ENCODE peak calls at places on chromosomes 13 and 19, in ten cellular contexts. K is PC-9; N is GM06990; L is stimulated activated CD4-positive, alpha-beta T cell treated with anti-CD3 and anti-CD28 coated beads, TNF-alpha, amount 100 ng/mL, for 48 hours; C is GDM1; P is activated T-helper 1 cell treated with anti-CD3 and anti-CD28 coated beads, Interleukin-12 subunit alpha, Interleukin-12 subunit beta, Interleukin-2, Interleukin-4 antibody, amounts not matched to agents 30 ng/mL and 10 ng/mL and 1 ng/mL, durations not matched to agents 14 hours and 24 hours and 36 hours; F is colonic mucosa; A is ascending aorta; H is heart right ventricle; G is NCI-H1930. E is an unnamed sample.

GRCh38 chr13:39892731-39893293 is 237.3 kb downstream of the COG6 start:
- DNase-seq in N (no peak), C (peak; percentile 60), K (no peak), H (peak; percentile 21), P (no peak), F (no peak), G (no peak), A (no peak), L (peak; percentile 1), E (no peak)

GRCh38 chr13:113192902-113193301 is 15.6 kb downstream of the PCID2 start:
- DNase-seq in C (no peak), G (no peak), A (no peak), K (no peak), P (no peak), N (no peak), H (no peak), L (no peak), F (no peak), E (no peak)

GRCh38 chr13:45807520-45808099 is 43.9 kb downstream of the SIAH3 start:
- DNase-seq in G (no peak), L (no peak), A (no peak), N (no peak), K (peak; percentile 56), P (no peak), H (no peak), F (no peak), C (peak; percentile 43), E (peak; percentile 42)

GRCh38 chr13:109900723-109901122 is 114.3 kb upstream of the IRS2 start:
- DNase-seq in N (no peak), C (no peak), H (no peak), K (no peak), P (no peak), G (no peak), A (no peak), F (no peak), L (no peak), E (no peak)

GRCh38 chr19:10533656-10534386 is 9.9 kb upstream of the ATG4D start:
- DNase-seq in P (no peak), G (no peak), H (no peak), A (no peak), L (no peak), N (no peak), F (no peak), K (peak; percentile 69), C (no peak), E (peak; percentile 99)

GRCh38 chr19:36574762-36575161 is 1.7 kb upstream of the ZNF529 start:
- DNase-seq in K (no peak), P (no peak), G (no peak), N (no peak), H (no peak), F (no peak), L (no peak), A (no peak), C (no peak), E (no peak)

GRCh38 chr13:112583592-112584277 is 4.2 kb downstream of the TUBGCP3 start:
- DNase-seq in N (peak; percentile 36), K (no peak), G (no peak), A (peak; percentile 30), P (no peak), F (peak; percentile 43), C (peak; percentile 94), L (no peak), H (no peak), E (no peak)

GRCh38 chr13:23618341-23618740 is 48.1 kb downstream of the TNFRSF19 start:
- DNase-seq in F (no peak), K (no peak), P (no peak), H (no peak), C (no peak), A (no peak), G (no peak), N (no peak), L (no peak), E (peak; percentile 87)

GRCh38 chr13:25249001-25249543 is 38.2 kb downstream of the MTMR6 start:
- DNase-seq in G (no peak), A (no peak), H (no peak), L (no peak), N (no peak), P (no peak), F (no peak), C (no peak), K (no peak), E (peak; percentile 21)

GRCh38 chr13:26525528-26525927 is 32.0 kb upstream of the WASF3 start:
- DNase-seq in K (no peak), L (no peak), H (no peak), F (no peak), C (no peak), P (no peak), G (no peak), A (no peak), N (no peak), E (no peak)

GRCh38 chr19:54337858-54338230 is 1.1 kb downstream of the LILRA4 start:
- DNase-seq in L (no peak), F (no peak), H (no peak), G (no peak), A (no peak), N (no peak), C (no peak), P (no peak), K (no peak), E (no peak)

GRCh38 chr13:66977156-66977555 is 253.0 kb downstream of the PCDH9 start:
- DNase-seq in H (no peak), L (no peak), G (no peak), K (no peak), N (no peak), A (no peak), F (no peak), P (no peak), C (no peak), E (no peak)

GRCh38 chr19:9945319-9945966 is 9.1 kb upstream of the OLFM2 start:
- DNase-seq in A (peak; percentile 75), F (peak; percentile 65), C (no peak), L (no peak), K (no peak), N (no peak), P (no peak), H (peak; percentile 86), G (no peak), E (peak; percentile 94)

GRCh38 chr13:72774019-72774418 is 7.7 kb downstream of the DIS3 start:
- DNase-seq in C (no peak), L (no peak), F (no peak), K (no peak), H (no peak), A (no peak), N (no peak), G (no peak), P (no peak), E (no peak)

GRCh38 chr13:47594833-47595232 is 406.2 kb downstream of the SUCLA2 start:
- DNase-seq in L (no peak), G (no peak), K (no peak), P (no peak), H (no peak), A (no peak), C (peak; percentile 13), N (no peak), F (no peak), E (no peak)

GRCh38 chr19:42175952-42176648 is 41.4 kb downstream of the DEDD2 start:
- DNase-seq in F (no peak), N (no peak), L (no peak), C (no peak), G (no peak), K (no peak), H (no peak), A (no peak), P (no peak), E (no peak)

GRCh38 chr13:113581871-113582270 is 2.7 kb upstream of the TFDP1 start:
- DNase-seq in L (no peak), N (no peak), A (no peak), K (no peak), C (no peak), G (no peak), F (peak; percentile 14), P (no peak), H (no peak), E (no peak)

GRCh38 chr13:37202264-37202663 is 96.8 kb upstream of the CSNK1A1L start:
- DNase-seq in N (no peak), C (no peak), P (no peak), G (no peak), L (no peak), A (no peak), H (no peak), K (no peak), F (no peak), E (no peak)

GRCh38 chr19:50719566-50719965 is at the start of gene SHANK1:
- DNase-seq in N (no peak), H (no peak), L (no peak), G (no peak), C (no peak), F (no peak), A (no peak), P (no peak), K (no peak), E (no peak)

GRCh38 chr19:18636969-18637629 is at the start of gene KLHL26:
- DNase-seq in K (no peak), C (no peak), H (no peak), P (no peak), N (no peak), G (no peak), F (no peak), L (no peak), A (no peak), E (no peak)

GRCh38 chr13:93922063-93922462 is 557.4 kb downstream of the DCT start:
- DNase-seq in H (no peak), F (no peak), G (no peak), K (no peak), P (no peak), L (no peak), A (no peak), C (no peak), N (no peak), E (no peak)

GRCh38 chr13:48476674-48477073 is 56.2 kb downstream of the RCBTB2 start:
- DNase-seq in A (no peak), P (no peak), K (no peak), C (no peak), L (no peak), G (no peak), N (no peak), F (no peak), H (no peak), E (no peak)

GRCh38 chr19:51259348-51260245 is 8.7 kb downstream of the SIGLECL1 start:
- DNase-seq in N (no peak), C (peak; percentile 55), A (no peak), K (no peak), P (peak; percentile 31), L (peak; percentile 13), H (no peak), F (peak; percentile 20), G (no peak), E (peak; percentile 28)

GRCh38 chr13:73390100-73390499 is 331.3 kb downstream of the KLF5 start:
- DNase-seq in H (no peak), C (no peak), L (no peak), G (no peak), F (no peak), A (no peak), N (no peak), K (no peak), P (no peak), E (no peak)

GRCh38 chr13:107518292-107518691 is 697.0 kb downstream of the LIG4 start:
- DNase-seq in F (no peak), A (no peak), G (no peak), K (no peak), L (no peak), N (no peak), H (no peak), P (no peak), C (no peak), E (peak; percentile 4)

GRCh38 chr19:38932425-38933179 is 1.9 kb downstream of the MRPS12 start:
- DNase-seq in L (peak; percentile 17), C (peak; percentile 7), N (no peak), G (no peak), F (no peak), P (peak; percentile 15), H (no peak), K (no peak), A (no peak), E (no peak)

GRCh38 chr19:18484992-18485391 is 36.9 kb downstream of the ELL start:
- DNase-seq in P (no peak), G (no peak), F (no peak), H (no peak), L (no peak), A (no peak), N (no peak), K (no peak), C (no peak), E (no peak)

GRCh38 chr13:41563501-41564001 is 106.2 kb downstream of the RGCC start:
- DNase-seq in L (no peak), C (no peak), N (no peak), K (no peak), A (no peak), P (no peak), G (no peak), H (no peak), F (no peak), E (no peak)